ENCODE peak calls at places on chromosomes 1 and 21, in eight cellular contexts. L is AG04449; X is EL; W is putamen; Q is GM12891; R is activated effector memory CD4-positive, alpha-beta T cell treated with Interleukin-2 at 50 U/mL for 16 hours; G is SHP77; N is small intestine. O is an unnamed sample.
A peak's percentile ranks its signal among the peaks of the same experiment; 100 is the strongest.

GRCh38 chr1:201252833-201253810 is 30.2 kb upstream of the PKP1 start:
- DNase-seq in L (no peak), X (no peak), W (no peak), Q (no peak), R (no peak), G (peak; percentile 48), N (no peak), O (no peak)

GRCh38 chr1:196933531-196934189 is 9.9 kb upstream of the CFHR2 start:
- DNase-seq in L (no peak), X (no peak), W (no peak), Q (no peak), R (no peak), G (no peak), N (no peak), O (no peak)

GRCh38 chr21:42193131-42193671 is 25.7 kb upstream of the ABCG1 start:
- DNase-seq in L (no peak), X (no peak), W (no peak), Q (no peak), R (peak; percentile 56), G (no peak), N (no peak), O (no peak)

GRCh38 chr1:111756124-111756513 is 418 bp downstream of the DDX20 start:
- DNase-seq in L (no peak), X (no peak), W (no peak), Q (no peak), R (no peak), G (no peak), N (no peak), O (no peak)

GRCh38 chr1:111789666-111790316 is 34.1 kb downstream of the DDX20 start:
- DNase-seq in L (no peak), X (no peak), W (no peak), Q (no peak), R (no peak), G (no peak), N (no peak), O (no peak)

GRCh38 chr1:63643926-63644325 is 50.7 kb downstream of the PGM1 start:
- DNase-seq in L (no peak), X (no peak), W (no peak), Q (no peak), R (no peak), G (peak; percentile 46), N (peak; percentile 54), O (no peak)

GRCh38 chr1:94821636-94822305 is 1.6 kb downstream of the SLC44A3 start:
- DNase-seq in L (no peak), X (no peak), W (no peak), Q (no peak), R (no peak), G (no peak), N (peak; percentile 74), O (no peak)

GRCh38 chr1:209505044-209505443 is 78.5 kb upstream of the CAMK1G start:
- DNase-seq in L (no peak), X (peak; percentile 84), W (no peak), Q (no peak), R (no peak), G (no peak), N (no peak), O (no peak)

GRCh38 chr1:116284819-116285390 is 88.1 kb upstream of the ATP1A1 start:
- DNase-seq in L (no peak), X (no peak), W (no peak), Q (no peak), R (no peak), G (peak; percentile 67), N (no peak), O (no peak)

GRCh38 chr1:54464477-54465146 is 58.4 kb upstream of the SSBP3 start:
- DNase-seq in L (no peak), X (peak; percentile 49), W (no peak), Q (no peak), R (no peak), G (no peak), N (peak; percentile 50), O (no peak)

GRCh38 chr21:16821588-16821987 is 691.3 kb upstream of the CXADR start:
- DNase-seq in L (no peak), X (peak; percentile 29), W (no peak), Q (no peak), R (no peak), G (no peak), N (no peak), O (no peak)

O was measured in transverse colon.